ENCODE peak calls at places on chromosomes 11 and 22, in four cellular contexts. One of them, this sample, is unnamed.

GRCh38 chr22:31825513-31825912 is 71.7 kb downstream of the DEPDC5 start:
- DNase-seq in K562: no peak
- DNase-seq in H1: no peak
- DNase-seq in GM12878: no peak
- DNase-seq in this sample: no peak

GRCh38 chr22:32879550-32879949 is 78.0 kb downstream of the TIMP3 start:
- DNase-seq in K562: no peak
- DNase-seq in H1: no peak
- DNase-seq in GM12878: no peak
- DNase-seq in this sample: no peak

GRCh38 chr11:7088921-7089320 is at the start of gene RBMXL2:
- DNase-seq in K562: no peak
- DNase-seq in H1: no peak
- DNase-seq in GM12878: no peak
- DNase-seq in this sample: no peak

GRCh38 chr11:130442728-130443127 is 5.7 kb upstream of the ADAMTS15 start:
- DNase-seq in K562: no peak
- DNase-seq in H1: no peak
- DNase-seq in GM12878: no peak
- DNase-seq in this sample: no peak

GRCh38 chr22:48889887-48890692 is 937.6 kb downstream of the BRD1 start:
- DNase-seq in K562: no peak
- DNase-seq in H1: no peak
- DNase-seq in GM12878: no peak
- DNase-seq in this sample: no peak

GRCh38 chr11:6695377-6695776 is 12.2 kb upstream of the MRPL17 start:
- DNase-seq in K562: no peak
- DNase-seq in H1: no peak
- DNase-seq in GM12878: no peak
- DNase-seq in this sample: no peak

GRCh38 chr22:30400159-30400558 is 3.3 kb downstream of the SEC14L2 start:
- DNase-seq in K562: no peak
- DNase-seq in H1: no peak
- DNase-seq in GM12878: no peak
- DNase-seq in this sample: no peak

GRCh38 chr22:39125622-39126021 is 26.9 kb downstream of the CBX7 start:
- DNase-seq in K562: no peak
- DNase-seq in H1: no peak
- DNase-seq in GM12878: no peak
- DNase-seq in this sample: no peak

GRCh38 chr22:36728505-36728904 is 25.0 kb upstream of the CACNG2 start:
- DNase-seq in K562: no peak
- DNase-seq in H1: no peak
- DNase-seq in GM12878: no peak
- DNase-seq in this sample: no peak

GRCh38 chr22:19429950-19430889 is 1.3 kb downstream of the HIRA start:
- DNase-seq in K562: peak
- DNase-seq in H1: no peak
- DNase-seq in GM12878: no peak
- DNase-seq in this sample: peak

GRCh38 chr11:96508861-96509260 is 119.0 kb downstream of the JRKL start:
- DNase-seq in K562: peak
- DNase-seq in H1: no peak
- DNase-seq in GM12878: no peak
- DNase-seq in this sample: no peak

GRCh38 chr11:12102588-12103410 is 7.6 kb upstream of the MICAL2 start:
- DNase-seq in K562: no peak
- DNase-seq in H1: no peak
- DNase-seq in GM12878: no peak
- DNase-seq in this sample: no peak

GRCh38 chr22:22397292-22397870 is 111.2 kb downstream of the ZNF280B start:
- DNase-seq in K562: peak
- DNase-seq in H1: no peak
- DNase-seq in GM12878: no peak
- DNase-seq in this sample: peak

GRCh38 chr22:50691521-50691920 is 18.9 kb downstream of the SHANK3 start:
- DNase-seq in K562: peak
- DNase-seq in H1: no peak
- DNase-seq in GM12878: peak
- DNase-seq in this sample: peak

GRCh38 chr11:105793092-105793491 is 183.2 kb downstream of the GRIA4 start:
- DNase-seq in K562: no peak
- DNase-seq in H1: no peak
- DNase-seq in GM12878: no peak
- DNase-seq in this sample: no peak

GRCh38 chr11:32440920-32441319 is 5.6 kb upstream of the WT1 start:
- DNase-seq in K562: no peak
- DNase-seq in H1: no peak
- DNase-seq in GM12878: no peak
- DNase-seq in this sample: no peak

GRCh38 chr11:44866301-44866700 is 84.4 kb downstream of the TP53I11 start:
- DNase-seq in K562: no peak
- DNase-seq in H1: no peak
- DNase-seq in GM12878: no peak
- DNase-seq in this sample: no peak

GRCh38 chr22:19962909-19963806 is 21.5 kb upstream of the TXNRD2 start:
- DNase-seq in K562: no peak
- DNase-seq in H1: no peak
- DNase-seq in GM12878: no peak
- DNase-seq in this sample: peak

GRCh38 chr22:20020533-20021195 is at the start of gene TANGO2:
- DNase-seq in K562: peak
- DNase-seq in H1: peak
- DNase-seq in GM12878: peak
- DNase-seq in this sample: peak

GRCh38 chr11:82754410-82754809 is 20.7 kb upstream of the FAM181B start:
- DNase-seq in K562: no peak
- DNase-seq in H1: no peak
- DNase-seq in GM12878: no peak
- DNase-seq in this sample: no peak

GRCh38 chr11:113281052-113281725 is 33.2 kb upstream of the TTC12 start:
- DNase-seq in K562: no peak
- DNase-seq in H1: no peak
- DNase-seq in GM12878: no peak
- DNase-seq in this sample: no peak

GRCh38 chr11:130407978-130408377 is 20.4 kb downstream of the ADAMTS8 start:
- DNase-seq in K562: no peak
- DNase-seq in H1: no peak
- DNase-seq in GM12878: no peak
- DNase-seq in this sample: no peak

GRCh38 chr22:29310863-29311339 is 4.5 kb downstream of the GAS2L1 start:
- DNase-seq in K562: peak
- DNase-seq in H1: no peak
- DNase-seq in GM12878: no peak
- DNase-seq in this sample: peak

GRCh38 chr11:57791321-57792059 is 29.9 kb downstream of the CTNND1 start:
- DNase-seq in K562: no peak
- DNase-seq in H1: no peak
- DNase-seq in GM12878: no peak
- DNase-seq in this sample: no peak

GRCh38 chr11:67270256-67271211 is 4.3 kb downstream of the GRK2 start:
- DNase-seq in K562: no peak
- DNase-seq in H1: no peak
- DNase-seq in GM12878: no peak
- DNase-seq in this sample: no peak

GRCh38 chr11:110463153-110463552 is 33.4 kb downstream of the FDX1 start:
- DNase-seq in K562: peak
- DNase-seq in H1: peak
- DNase-seq in GM12878: no peak
- DNase-seq in this sample: no peak

GRCh38 chr11:70854891-70855556 is 397.4 kb downstream of the SHANK2 start:
- DNase-seq in K562: no peak
- DNase-seq in H1: no peak
- DNase-seq in GM12878: no peak
- DNase-seq in this sample: no peak

GRCh38 chr11:95494856-95495255 is 263.9 kb upstream of the SESN3 start:
- DNase-seq in K562: no peak
- DNase-seq in H1: no peak
- DNase-seq in GM12878: no peak
- DNase-seq in this sample: no peak

GRCh38 chr11:111694851-111695250 is 71.3 kb downstream of the PPP2R1B start:
- DNase-seq in K562: peak
- DNase-seq in H1: no peak
- DNase-seq in GM12878: no peak
- DNase-seq in this sample: no peak

GRCh38 chr22:45261407-45262088 is 20.9 kb upstream of the KIAA0930 start:
- DNase-seq in K562: no peak
- DNase-seq in H1: no peak
- DNase-seq in GM12878: no peak
- DNase-seq in this sample: no peak

GRCh38 chr11:49377978-49378377 is 169.6 kb upstream of the FOLH1 start:
- DNase-seq in K562: no peak
- DNase-seq in H1: no peak
- DNase-seq in GM12878: no peak
- DNase-seq in this sample: no peak

GRCh38 chr22:17914474-17914873 is 109.9 kb downstream of the MICAL3 start:
- DNase-seq in K562: no peak
- DNase-seq in H1: no peak
- DNase-seq in GM12878: no peak
- DNase-seq in this sample: no peak

DNA sequence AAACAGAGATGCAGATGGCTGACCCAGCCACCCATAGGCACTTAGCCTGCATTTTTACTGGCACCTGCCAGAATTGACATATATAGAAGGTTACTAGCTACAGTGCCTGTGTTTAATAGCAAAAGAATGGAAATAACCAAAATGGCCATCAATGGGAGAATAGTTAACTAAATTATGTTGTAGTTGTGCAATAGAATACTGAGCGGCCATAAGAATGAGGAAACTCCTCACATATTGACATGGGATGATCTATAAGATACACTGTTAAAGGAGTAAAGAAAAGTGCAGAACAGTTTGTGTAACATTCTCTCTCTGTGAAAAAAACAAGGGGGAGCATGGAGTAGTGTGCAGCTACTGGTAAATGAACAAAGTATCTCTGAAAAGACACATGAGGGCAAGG is 21.5 kb downstream of the ARAP1 start:
- DNase-seq in K562: no peak
- DNase-seq in H1: no peak
- DNase-seq in GM12878: no peak
- DNase-seq in this sample: no peak
- TF ChIP-seq CBX5 in K562: no peak
- TF ChIP-seq CBX5 in H1: no peak
- TF ChIP-seq CBX5 in GM12878: no peak
- TF ChIP-seq CBX5 in this sample: no peak

GRCh38 chr11:66006134-66006890 is 4.0 kb downstream of the BANF1 start:
- DNase-seq in K562: no peak
- DNase-seq in H1: no peak
- DNase-seq in GM12878: no peak
- DNase-seq in this sample: no peak

GRCh38 chr11:66001941-66002647 is at the start of the genes BANF1 and EIF1AD:
- DNase-seq in K562: peak
- DNase-seq in H1: peak
- DNase-seq in GM12878: peak
- DNase-seq in this sample: peak

GRCh38 chr11:66004186-66004585 is 1.9 kb downstream of the BANF1 start:
- DNase-seq in K562: no peak
- DNase-seq in H1: no peak
- DNase-seq in GM12878: no peak
- DNase-seq in this sample: no peak

GRCh38 chr11:66003291-66003690 is 988 bp downstream of the BANF1 start:
- DNase-seq in K562: no peak
- DNase-seq in H1: no peak
- DNase-seq in GM12878: no peak
- DNase-seq in this sample: no peak

DNA sequence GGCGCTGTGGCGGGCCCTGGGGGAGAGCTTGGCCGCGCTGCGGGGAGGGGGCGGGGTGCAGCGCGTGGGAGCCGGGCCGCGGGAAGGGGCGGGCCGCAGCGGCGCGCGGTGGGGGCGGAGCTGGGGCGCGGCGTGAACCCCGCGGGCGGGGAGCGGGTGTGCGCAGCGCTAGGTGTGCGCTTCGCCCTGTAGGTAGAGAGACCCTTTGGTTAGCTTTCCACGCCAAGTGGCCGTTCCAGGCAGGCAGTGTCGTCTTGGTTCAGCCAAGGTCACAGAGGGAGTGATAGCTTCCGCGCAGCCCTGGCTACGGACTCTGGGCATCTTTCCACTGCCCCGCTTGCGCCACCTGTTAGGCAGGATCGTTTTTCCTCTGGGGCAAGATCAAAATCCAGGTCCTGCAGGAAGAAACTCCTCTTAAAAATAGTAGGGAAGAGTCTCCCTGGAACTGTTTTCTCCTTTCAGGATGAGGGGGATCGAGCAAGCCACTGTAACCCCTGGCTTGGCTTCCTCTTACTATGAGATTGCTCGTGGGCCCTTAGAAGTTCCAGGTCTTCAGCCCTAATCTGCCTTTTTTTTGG is 434 bp downstream of the BANF1 start:
- DNase-seq in K562: no peak
- DNase-seq in H1: no peak
- DNase-seq in GM12878: no peak
- DNase-seq in this sample: peak
- TF ChIP-seq POLR2A in K562: no peak
- TF ChIP-seq POLR2A in H1: no peak
- TF ChIP-seq POLR2A in GM12878: no peak
- TF ChIP-seq POLR2A in this sample: peak

GRCh38 chr11:2783536-2784082 is 83.8 kb upstream of the KCNQ1OT1 start:
- DNase-seq in K562: no peak
- DNase-seq in H1: no peak
- DNase-seq in GM12878: no peak
- DNase-seq in this sample: no peak

GRCh38 chr11:2779981-2780849 is 80.4 kb upstream of the KCNQ1OT1 start:
- DNase-seq in K562: peak
- DNase-seq in H1: no peak
- DNase-seq in GM12878: no peak
- DNase-seq in this sample: peak

GRCh38 chr11:2780850-2781412 is 81.1 kb upstream of the KCNQ1OT1 start:
- DNase-seq in K562: no peak
- DNase-seq in H1: no peak
- DNase-seq in GM12878: no peak
- DNase-seq in this sample: no peak

GRCh38 chr11:2782769-2783168 is 83.0 kb upstream of the KCNQ1OT1 start:
- DNase-seq in K562: no peak
- DNase-seq in H1: no peak
- DNase-seq in GM12878: no peak
- DNase-seq in this sample: no peak

GRCh38 chr11:2781413-2782274 is 81.8 kb upstream of the KCNQ1OT1 start:
- DNase-seq in K562: peak
- DNase-seq in H1: no peak
- DNase-seq in GM12878: no peak
- DNase-seq in this sample: no peak
- TF ChIP-seq SRF in K562: no peak
- TF ChIP-seq SRF in H1: no peak
- TF ChIP-seq SRF in GM12878: no peak
- TF ChIP-seq SRF in this sample: no peak

DNA sequence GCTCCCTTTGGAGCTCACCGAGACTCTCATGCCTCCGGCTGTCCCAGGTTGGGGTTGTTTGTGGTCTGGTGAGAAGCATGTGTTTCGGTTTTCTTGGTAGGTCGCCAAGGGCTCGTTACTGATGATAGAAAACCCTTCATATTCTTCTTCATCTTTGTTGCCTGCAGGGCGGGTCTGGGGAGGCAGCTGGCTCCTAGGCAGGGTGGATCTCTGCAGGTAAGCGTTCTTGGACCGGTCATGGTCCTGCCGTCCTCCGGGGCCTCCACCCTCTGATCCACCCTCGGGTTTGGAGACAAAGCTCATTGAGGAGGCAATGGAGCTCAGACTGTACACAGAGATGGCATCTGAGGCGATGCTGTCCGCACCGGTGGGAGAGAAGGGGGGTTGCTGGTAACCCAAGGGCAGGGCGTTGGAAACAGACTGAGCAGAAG is 64.3 kb upstream of the PITPNB start:
- DNase-seq in K562: no peak
- DNase-seq in H1: no peak
- DNase-seq in GM12878: no peak
- DNase-seq in this sample: no peak
- TF ChIP-seq CBX5 in K562: no peak
- TF ChIP-seq CBX5 in H1: no peak
- TF ChIP-seq CBX5 in GM12878: no peak
- TF ChIP-seq CBX5 in this sample: no peak

This sample was measured in HepG2.